ENCODE peak calls at places on chromosomes 2 and 18, in nine cellular contexts. A, O, Y, P, X, J, F, K and Z are unnamed samples.
A peak's percentile ranks its signal among the peaks of the same experiment; 100 is the strongest.

GRCh38 chr18:79693561-79694205 is 14.1 kb downstream of the CTDP1 start:
- DNase-seq in A (no peak), O (no peak), Y (no peak), P (no peak), X (no peak), J (no peak), F (peak; percentile 75), K (no peak), Z (no peak)

GRCh38 chr2:165277860-165278656 is 38.8 kb downstream of the SCN2A start:
- DNase-seq in A (no peak), O (no peak), Y (no peak), P (no peak), X (no peak), J (no peak), F (no peak), K (no peak), Z (no peak)

GRCh38 chr2:97957432-97958183 is 38.1 kb downstream of the TMEM131 start:
- DNase-seq in A (no peak), O (no peak), Y (no peak), P (no peak), X (no peak), J (no peak), F (no peak), K (no peak), Z (no peak)

GRCh38 chr2:204015118-204015842 is 78.7 kb downstream of the ICOS start:
- DNase-seq in A (no peak), O (no peak), Y (no peak), P (no peak), X (no peak), J (no peak), F (no peak), K (no peak), Z (no peak)

GRCh38 chr2:168607992-168608391 is 151.9 kb downstream of the CERS6 start:
- DNase-seq in A (no peak), O (no peak), Y (no peak), P (no peak), X (no peak), J (no peak), F (no peak), K (no peak), Z (no peak)

GRCh38 chr2:148614024-148614331 is 30.6 kb upstream of the EPC2 start:
- DNase-seq in A (no peak), O (no peak), Y (no peak), P (peak; percentile 8), X (no peak), J (no peak), F (no peak), K (no peak), Z (no peak)

GRCh38 chr2:55961318-55961911 is 37.8 kb upstream of the EFEMP1 start:
- DNase-seq in A (peak; percentile 23), O (peak; percentile 76), Y (no peak), P (peak; percentile 52), X (no peak), J (no peak), F (no peak), K (peak; percentile 44), Z (peak; percentile 17)

GRCh38 chr2:24082787-24083566 is 1.7 kb downstream of the TP53I3 start:
- DNase-seq in A (no peak), O (no peak), Y (no peak), P (no peak), X (no peak), J (no peak), F (peak; percentile 77), K (no peak), Z (no peak)

GRCh38 chr18:44895176-44895798 is 214.6 kb downstream of the SETBP1 start:
- DNase-seq in A (peak; percentile 30), O (peak; percentile 77), Y (peak; percentile 57), P (peak; percentile 35), X (peak; percentile 76), J (peak; percentile 56), F (no peak), K (no peak), Z (peak; percentile 55)

GRCh38 chr2:67662222-67662621 is 265.1 kb downstream of the ETAA1 start:
- DNase-seq in A (no peak), O (no peak), Y (no peak), P (no peak), X (no peak), J (no peak), F (no peak), K (no peak), Z (no peak)

GRCh38 chr2:156430978-156431358 is 5.2 kb upstream of the GPD2 start:
- DNase-seq in A (no peak), O (peak; percentile 80), Y (no peak), P (no peak), X (no peak), J (no peak), F (no peak), K (no peak), Z (no peak)

GRCh38 chr2:232970051-232970450 is 43.0 kb downstream of the NGEF start:
- DNase-seq in A (no peak), O (no peak), Y (no peak), P (no peak), X (no peak), J (no peak), F (no peak), K (no peak), Z (no peak)

GRCh38 chr18:41043876-41044275 is 911.2 kb upstream of the PIK3C3 start:
- DNase-seq in A (no peak), O (no peak), Y (no peak), P (no peak), X (no peak), J (no peak), F (no peak), K (no peak), Z (no peak)

GRCh38 chr2:63712748-63713147 is 124.0 kb downstream of the MDH1 start:
- DNase-seq in A (no peak), O (peak; percentile 18), Y (no peak), P (no peak), X (no peak), J (no peak), F (no peak), K (no peak), Z (no peak)

GRCh38 chr18:499351-500229 is 911 bp downstream of the COLEC12 start:
- DNase-seq in A (peak; percentile 34), O (peak; percentile 19), Y (peak; percentile 37), P (no peak), X (no peak), J (peak; percentile 25), F (no peak), K (peak; percentile 46), Z (no peak)

DNA sequence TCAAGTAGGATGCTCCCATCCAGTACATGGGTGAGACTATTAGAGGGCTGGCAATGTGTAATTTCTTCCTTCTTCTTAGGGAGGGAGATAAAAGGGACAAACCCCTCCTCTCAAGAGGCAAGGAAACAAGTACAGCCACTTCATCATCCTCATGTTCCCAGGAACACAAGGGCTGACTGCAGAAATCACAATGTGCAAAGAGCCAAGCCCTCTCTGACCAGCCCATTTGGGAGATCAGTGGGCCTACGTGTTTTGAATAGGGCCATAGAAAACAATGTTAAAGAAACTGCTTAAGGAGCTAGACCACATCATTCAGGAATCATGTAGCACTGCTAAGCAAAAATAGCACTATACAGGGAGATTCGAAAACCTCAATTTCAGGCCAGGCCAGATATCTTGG is 97.4 kb downstream of the ACTR2 start:
- DNase-seq in A (no peak), O (no peak), Y (no peak), P (no peak), X (no peak), J (no peak), F (no peak), K (no peak), Z (no peak)
- H3K4me1 ChIP-seq in A (no peaks in the 10 kb centered on the region), O (peaks cover 14% of the 10 kb centered on the region), Y (no peaks in the 10 kb centered on the region), P (no peaks in the 10 kb centered on the region), X (peaks cover 7% of the 10 kb centered on the region), J (no peaks in the 10 kb centered on the region), F (no peaks in the 10 kb centered on the region), K (peaks cover 11% of the 10 kb centered on the region), Z (no peaks in the 10 kb centered on the region)

GRCh38 chr2:191048073-191048472 is 34.1 kb upstream of the STAT1 start:
- DNase-seq in A (no peak), O (peak; percentile 69), Y (no peak), P (no peak), X (no peak), J (no peak), F (no peak), K (no peak), Z (no peak)

GRCh38 chr2:191051825-191052778 is 38.1 kb upstream of the STAT1 start:
- DNase-seq in A (no peak), O (peak; percentile 72), Y (no peak), P (peak; percentile 57), X (no peak), J (no peak), F (no peak), K (peak; percentile 56), Z (no peak)

GRCh38 chr2:191049728-191050639 is 36.0 kb upstream of the STAT1 start:
- DNase-seq in A (no peak), O (peak; percentile 93), Y (no peak), P (peak; percentile 29), X (no peak), J (no peak), F (no peak), K (peak; percentile 76), Z (no peak)

GRCh38 chr2:191051177-191051576 is 37.2 kb upstream of the STAT1 start:
- DNase-seq in A (no peak), O (no peak), Y (no peak), P (no peak), X (no peak), J (no peak), F (no peak), K (no peak), Z (no peak)

GRCh38 chr2:191050640-191050987 is 36.6 kb upstream of the STAT1 start:
- DNase-seq in A (no peak), O (peak; percentile 86), Y (no peak), P (no peak), X (no peak), J (no peak), F (no peak), K (no peak), Z (no peak)
- H3K27ac ChIP-seq in A (no peak overlapping the region), O (peak overlapping the region; percentile 98), Y (peak overlapping the region; percentile 27), P (no peak overlapping the region), X (peak overlapping the region; percentile 41), J (no peak overlapping the region), F (no peak overlapping the region), K (no peak overlapping the region), Z (no peak overlapping the region)

GRCh38 chr2:54528311-54528945 is 72.3 kb downstream of the SPTBN1 start:
- DNase-seq in A (no peak), O (no peak), Y (no peak), P (no peak), X (no peak), J (no peak), F (no peak), K (no peak), Z (no peak)
- TF ChIP-seq POLR2A in A (no peak), O (no peak), Y (no peak), P (no peak), X (no peak), J (no peak), F (no peak), K (no peak), Z (no peak)

DNA sequence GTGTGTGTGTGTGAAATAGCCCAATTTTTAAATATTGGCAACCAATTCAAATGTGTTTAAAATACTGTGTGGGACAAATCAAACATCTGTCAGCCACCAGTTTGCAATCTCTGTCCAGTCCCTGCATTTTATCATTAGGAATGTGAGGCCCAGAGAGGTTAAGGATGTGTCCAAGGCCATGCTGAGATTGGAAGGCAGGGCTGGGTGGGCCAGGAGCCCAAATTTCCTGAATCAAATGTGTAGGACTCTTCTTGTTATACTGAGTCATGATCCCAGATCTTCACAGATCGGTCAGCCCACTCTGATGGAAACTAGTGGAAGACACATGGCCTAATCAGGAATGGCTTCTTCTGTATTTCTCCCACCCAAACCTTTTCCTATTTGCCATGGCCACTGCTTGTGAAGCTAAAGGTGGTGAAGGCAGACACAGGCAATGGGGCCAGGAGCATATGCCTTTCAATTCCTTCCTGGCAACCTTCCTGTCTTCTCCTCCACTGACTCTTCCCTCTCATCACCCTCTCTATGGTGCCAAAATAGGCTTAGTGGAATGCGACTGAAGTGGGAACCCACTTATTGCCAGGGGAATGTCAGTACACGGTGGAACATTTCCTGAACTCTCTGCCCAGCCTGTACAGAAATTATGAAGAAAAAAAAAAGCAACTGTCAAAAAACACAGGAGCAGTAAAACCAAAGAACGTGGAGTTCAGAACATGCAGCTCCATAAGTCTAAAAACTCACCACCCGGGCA is 35.5 kb downstream of the ZEB2 start:
- DNase-seq in A (no peak), O (no peak), Y (no peak), P (no peak), X (no peak), J (no peak), F (no peak), K (no peak), Z (no peak)
- H3K4me1 ChIP-seq in A (no peaks in the 10 kb centered on the region), O (peaks cover 5% of the 10 kb centered on the region), Y (no peaks in the 10 kb centered on the region), P (peaks cover 61% of the 10 kb centered on the region), X (peaks cover 28% of the 10 kb centered on the region), J (no peaks in the 10 kb centered on the region), F (peaks cover 99% of the 10 kb centered on the region), K (no peaks in the 10 kb centered on the region), Z (peaks cover 21% of the 10 kb centered on the region)